ENCODE peak calls at places on chromosome 11, in five cellular contexts. V is IMR-90, P is GM12878, L is K562, B is SK-N-SH. K is an unnamed sample.

GRCh38 chr11:108436594-108436993 is 30.7 kb downstream of the C11orf65 start:
- DNase-seq in V (no peak), P (no peak), L (no peak), B (no peak), K (no peak)

GRCh38 chr11:130897262-130898182 is 18.8 kb downstream of the SNX19 start:
- DNase-seq in V (peak), P (no peak), L (no peak), B (no peak), K (peak)

GRCh38 chr11:118673361-118674093 is 5.9 kb downstream of the TREH start:
- DNase-seq in V (no peak), P (no peak), L (no peak), B (no peak), K (no peak)

GRCh38 chr11:63813563-63814382 is 517 bp downstream of the SPINDOC start:
- DNase-seq in V (peak), P (no peak), L (peak), B (peak), K (peak)

GRCh38 chr11:16764888-16765287 is 26.4 kb downstream of the C11orf58 start:
- DNase-seq in V (no peak), P (no peak), L (no peak), B (no peak), K (no peak)

GRCh38 chr11:8110396-8110795 is 29.4 kb downstream of the TUB start:
- DNase-seq in V (no peak), P (no peak), L (no peak), B (no peak), K (no peak)

GRCh38 chr11:122089111-122089510 is 26.9 kb downstream of the BLID start:
- DNase-seq in V (no peak), P (no peak), L (no peak), B (no peak), K (no peak)

GRCh38 chr11:65416341-65417185 is 6.0 kb upstream of the NEAT1 start:
- DNase-seq in V (peak), P (no peak), L (peak), B (peak), K (peak)

GRCh38 chr11:86800076-86800955 is at the start of gene PRSS23:
- DNase-seq in V (peak), P (no peak), L (peak), B (peak), K (peak)

GRCh38 chr11:113632981-113633380 is 73.1 kb downstream of the TMPRSS5 start:
- DNase-seq in V (no peak), P (no peak), L (no peak), B (no peak), K (no peak)

GRCh38 chr11:80144932-80145612 is 704.2 kb upstream of the TENM4 start:
- DNase-seq in V (no peak), P (no peak), L (no peak), B (no peak), K (no peak)

GRCh38 chr11:119693253-119693815 is 35.7 kb downstream of the NECTIN1 start:
- DNase-seq in V (no peak), P (no peak), L (no peak), B (no peak), K (no peak)

GRCh38 chr11:113247231-113247630 is 67.2 kb upstream of the TTC12 start:
- DNase-seq in V (no peak), P (no peak), L (no peak), B (no peak), K (no peak)

GRCh38 chr11:128380280-128380604 is 207.1 kb downstream of the ETS1 start:
- DNase-seq in V (no peak), P (no peak), L (no peak), B (no peak), K (no peak)

GRCh38 chr11:14519692-14520085 is 497 bp downstream of the PSMA1 start:
- DNase-seq in V (peak), P (peak), L (no peak), B (no peak), K (no peak)

GRCh38 chr11:14974723-14975587 is 2.8 kb upstream of the CALCA start:
- DNase-seq in V (peak), P (no peak), L (peak), B (peak), K (peak)

GRCh38 chr11:117733311-117733710 is 63.7 kb downstream of the DSCAML1 start:
- DNase-seq in V (no peak), P (no peak), L (no peak), B (no peak), K (no peak)

GRCh38 chr11:132134322-132134721 is 763.9 kb downstream of the NTM start:
- DNase-seq in V (peak), P (no peak), L (no peak), B (no peak), K (no peak)

GRCh38 chr11:17714356-17714854 is 5.0 kb upstream of the MYOD1 start:
- DNase-seq in V (no peak), P (no peak), L (no peak), B (no peak), K (no peak)

GRCh38 chr11:121889931-121890330 is 226.1 kb downstream of the BLID start:
- DNase-seq in V (peak), P (no peak), L (no peak), B (no peak), K (no peak)

GRCh38 chr11:79412761-79413160 is 28.1 kb downstream of the TENM4 start:
- DNase-seq in V (peak), P (no peak), L (no peak), B (no peak), K (no peak)

GRCh38 chr11:30143098-30143705 is 87.6 kb upstream of the FSHB start:
- DNase-seq in V (peak), P (peak), L (peak), B (peak), K (peak)

GRCh38 chr11:10930224-10930960 is 72.5 kb upstream of the ZBED5 start:
- DNase-seq in V (peak), P (no peak), L (no peak), B (no peak), K (no peak)

GRCh38 chr11:44725016-44725651 is 1.6 kb upstream of the TSPAN18 start:
- DNase-seq in V (no peak), P (no peak), L (no peak), B (no peak), K (no peak)

GRCh38 chr11:17531818-17532131 is 12.4 kb downstream of the USH1C start:
- DNase-seq in V (peak), P (no peak), L (no peak), B (no peak), K (no peak)

DNA sequence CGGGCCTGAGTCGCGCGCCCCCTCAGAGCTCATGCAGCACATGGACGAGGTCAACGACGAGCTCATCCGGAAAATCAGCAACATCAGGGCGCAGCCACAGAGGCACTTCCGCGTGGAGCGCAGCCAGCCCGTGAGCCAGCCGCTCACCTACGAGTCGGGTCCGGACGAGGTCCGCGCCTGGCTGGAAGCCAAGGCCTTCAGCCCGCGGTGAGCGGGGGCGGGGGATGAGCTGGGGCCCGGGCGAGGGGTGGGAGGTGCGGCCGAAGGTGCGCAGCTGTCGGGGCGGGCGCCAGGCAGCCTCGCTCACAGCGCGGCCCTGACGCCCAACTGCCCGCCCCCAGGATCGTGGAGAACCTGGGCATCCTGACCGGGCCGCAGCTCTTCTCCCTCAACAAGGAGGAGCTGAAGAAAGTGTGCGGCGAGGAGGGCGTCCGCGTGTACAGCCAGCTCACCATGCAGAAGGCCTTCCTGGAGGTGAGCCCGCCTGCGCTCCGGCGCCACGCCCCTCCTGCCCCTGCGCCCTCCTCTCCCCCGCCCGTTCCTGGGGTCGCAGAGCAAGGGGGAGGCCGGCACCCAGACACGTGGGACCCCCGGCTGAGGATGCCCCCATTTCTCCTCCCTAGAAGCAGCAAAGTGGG is 20.4 kb downstream of the EPS8L2 start:
- DNase-seq in V (peak), P (no peak), L (peak), B (peak), K (no peak)
- H3K4me3 ChIP-seq in V (no peak), P (peak), L (peak), B (peak), K (no peak)

DNA sequence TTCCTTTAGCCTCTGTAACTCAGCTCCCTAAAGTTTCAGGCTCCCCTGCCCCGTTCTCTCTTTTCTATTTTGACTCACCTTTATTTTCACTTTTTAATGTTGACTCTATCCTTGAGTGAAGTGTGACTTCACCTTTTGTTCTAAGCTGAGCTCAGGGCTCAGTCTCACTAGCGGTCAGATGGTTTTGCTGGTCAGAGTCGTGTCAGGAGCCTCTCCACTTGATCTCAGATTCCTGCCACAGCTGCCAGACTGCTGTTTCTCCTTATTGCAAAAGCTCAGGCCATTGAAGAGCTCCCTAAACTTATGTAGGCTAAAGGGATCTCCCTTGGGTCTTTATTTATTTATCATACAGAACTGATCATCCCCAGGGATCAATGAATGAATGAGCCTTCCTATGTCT is 13.7 kb upstream of the POU2AF2 start:
- DNase-seq in V (peak), P (no peak), L (no peak), B (no peak), K (no peak)
- TF ChIP-seq RCOR1 in V (no peak), P (no peak), L (no peak), B (no peak), K (no peak)

DNA sequence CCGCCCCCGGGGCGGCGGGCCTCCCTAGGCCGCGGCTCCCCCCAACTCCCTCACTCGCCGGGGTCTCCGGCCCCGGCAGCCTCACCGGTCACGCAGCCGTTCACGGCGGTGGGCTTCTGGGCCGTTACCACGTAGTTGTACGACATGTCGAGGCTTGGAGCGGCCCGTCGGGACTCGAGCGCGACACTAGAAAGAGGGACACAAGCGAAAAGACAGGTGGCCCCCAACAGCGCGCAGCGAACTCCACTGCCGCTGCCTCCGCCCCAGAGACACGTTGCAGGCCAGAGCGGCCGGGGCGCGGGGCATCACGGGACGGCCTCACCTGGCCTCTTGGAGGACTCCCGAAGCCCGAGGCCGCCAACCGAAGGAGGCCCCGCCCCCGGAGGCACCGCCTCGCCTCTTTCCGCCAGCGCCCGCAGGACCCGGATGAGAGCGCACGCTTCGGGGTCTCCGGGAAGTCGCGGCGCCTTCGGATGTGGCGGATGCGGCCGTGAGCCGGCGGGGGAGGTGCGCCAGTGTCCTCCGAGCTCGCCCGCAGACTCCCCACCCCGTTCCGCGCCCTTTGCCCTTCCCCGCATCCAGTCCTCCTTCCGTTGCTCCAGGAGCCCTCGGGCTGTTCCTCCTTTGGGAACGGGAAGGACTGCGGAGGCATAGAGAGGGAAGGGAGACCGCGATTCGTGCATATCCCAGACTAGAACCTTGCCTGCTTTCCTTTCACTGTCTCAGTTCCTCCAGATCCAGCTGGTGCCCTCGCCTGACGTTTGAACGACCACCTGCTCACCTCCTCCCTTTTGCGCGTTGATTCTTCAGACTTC is at the start of the genes DDB1 and TKFC:
- DNase-seq in V (peak), P (peak), L (peak), B (peak), K (peak)
- H3K4me3 ChIP-seq in V (peak), P (peak), L (peak), B (peak), K (peak)

GRCh38 chr11:120718171-120718570 is 206.6 kb downstream of the GRIK4 start:
- DNase-seq in V (no peak), P (no peak), L (no peak), B (no peak), K (no peak)

GRCh38 chr11:120720760-120721159 is 209.2 kb downstream of the GRIK4 start:
- DNase-seq in V (no peak), P (no peak), L (no peak), B (no peak), K (no peak)

GRCh38 chr11:120723751-120724150 is 212.2 kb downstream of the GRIK4 start:
- DNase-seq in V (no peak), P (no peak), L (no peak), B (no peak), K (no peak)

GRCh38 chr11:120719348-120719747 is 207.8 kb downstream of the GRIK4 start:
- DNase-seq in V (peak), P (no peak), L (no peak), B (no peak), K (no peak)

GRCh38 chr11:120722539-120722938 is 211.0 kb downstream of the GRIK4 start:
- DNase-seq in V (no peak), P (no peak), L (no peak), B (no peak), K (no peak)
- TF ChIP-seq RCOR1 in V (no peak), P (no peak), L (no peak), B (no peak), K (no peak)

GRCh38 chr11:28736256-28736655 is 628.1 kb downstream of the METTL15 start:
- DNase-seq in V (peak), P (no peak), L (no peak), B (no peak), K (no peak)
- H3K4me3 ChIP-seq in V (no peak), P (no peak), L (no peak), B (no peak), K (no peak)

GRCh38 chr11:75760243-75760642 is 8.3 kb upstream of the DGAT2 start:
- DNase-seq in V (no peak), P (no peak), L (no peak), B (no peak), K (no peak)
- TF ChIP-seq RCOR1 in V (no peak), P (no peak), L (no peak), B (no peak), K (no peak)

DNA sequence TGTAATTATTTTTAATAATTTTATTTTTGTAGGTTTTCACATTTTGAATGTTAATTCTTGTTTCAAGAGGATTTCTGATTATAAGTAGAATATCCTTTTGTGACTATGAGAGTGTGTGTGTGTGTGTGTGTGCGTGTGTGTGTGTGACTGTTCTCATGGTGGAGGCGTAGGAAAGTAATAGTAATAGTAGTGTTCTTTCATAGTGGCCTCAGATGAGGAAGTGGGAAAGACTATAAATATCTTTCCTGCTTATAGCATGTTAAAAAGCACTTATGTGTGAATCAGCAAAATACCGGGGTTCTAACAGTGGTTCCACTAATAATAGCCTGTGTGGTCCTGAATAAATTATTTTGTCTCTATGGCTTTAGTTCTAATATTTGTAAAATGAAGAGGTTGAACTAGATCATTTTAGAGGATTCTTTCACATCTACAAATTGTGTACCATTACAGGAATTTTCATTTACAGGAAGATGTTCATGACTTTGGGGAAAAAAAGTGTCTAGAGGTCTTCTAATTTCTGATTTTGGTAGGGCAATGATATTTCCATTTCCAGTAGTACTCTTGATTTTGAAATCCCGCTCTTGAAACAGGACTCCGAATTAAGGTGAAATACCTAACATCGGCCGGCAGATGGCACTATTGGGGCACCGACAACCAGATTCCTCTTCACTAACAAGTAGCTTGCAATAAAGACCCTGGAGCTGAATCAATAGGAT is 29.9 kb upstream of the OR10G7 start:
- DNase-seq in V (peak), P (peak), L (peak), B (peak), K (peak)
- H3K4me3 ChIP-seq in V (no peak), P (no peak), L (no peak), B (no peak), K (no peak)

GRCh38 chr11:90908074-90908473 is 685.2 kb upstream of the CHORDC1 start:
- DNase-seq in V (no peak), P (no peak), L (no peak), B (no peak), K (no peak)
- TF ChIP-seq RCOR1 in V (no peak), P (no peak), L (no peak), B (no peak), K (no peak)

GRCh38 chr11:123122341-123122740 is 60.4 kb upstream of the HSPA8 start:
- DNase-seq in V (peak), P (no peak), L (no peak), B (peak), K (peak)
- H3K4me3 ChIP-seq in V (no peak), P (no peak), L (no peak), B (no peak), K (no peak)